ENCODE peak calls at places on chromosomes 2 and 18, in five cellular contexts. T is neuronal stem cell, G is H1, F is IMR-90, R is trophoblast cell. U is an unnamed sample.

GRCh38 chr2:142825861-142826260 is 51.6 kb upstream of the KYNU start:
- DNase-seq in T (no peak), G (no peak), F (no peak), R (no peak), U (no peak)

GRCh38 chr18:79486356-79487197 is 90.8 kb downstream of the NFATC1 start:
- DNase-seq in T (no peak), G (no peak), F (no peak), R (no peak), U (no peak)

GRCh38 chr18:3453540-3454364 is 3.8 kb downstream of the TGIF1 start:
- DNase-seq in T (peak; percentile 61), G (no peak), F (peak; percentile 98), R (peak; percentile 69), U (peak; percentile 98)

GRCh38 chr2:36701391-36701795 is 4.9 kb downstream of the VIT start:
- DNase-seq in T (no peak), G (peak; percentile 14), F (peak; percentile 20), R (peak; percentile 76), U (no peak)

GRCh38 chr2:8805278-8806045 is 32.0 kb downstream of the KIDINS220 start:
- DNase-seq in T (no peak), G (no peak), F (no peak), R (no peak), U (peak; percentile 62)

GRCh38 chr2:229118336-229118735 is 152.8 kb downstream of the PID1 start:
- DNase-seq in T (no peak), G (no peak), F (no peak), R (no peak), U (peak; percentile 18)

GRCh38 chr2:205660521-205661124 is 21.7 kb upstream of the NRP2 start:
- DNase-seq in T (no peak), G (peak; percentile 30), F (peak; percentile 98), R (no peak), U (peak; percentile 93)

GRCh38 chr2:156115338-156115737 is 217.2 kb downstream of the NR4A2 start:
- DNase-seq in T (no peak), G (no peak), F (no peak), R (no peak), U (no peak)

GRCh38 chr2:110866496-110866895 is 134.1 kb downstream of the ACOXL start:
- DNase-seq in T (no peak), G (no peak), F (no peak), R (no peak), U (no peak)

GRCh38 chr2:154771664-154772284 is 73.3 kb downstream of the KCNJ3 start:
- DNase-seq in T (no peak), G (no peak), F (no peak), R (no peak), U (no peak)

GRCh38 chr18:9000736-9001135 is 101.8 kb upstream of the NDUFV2 start:
- DNase-seq in T (no peak), G (no peak), F (peak; percentile 64), R (no peak), U (no peak)

GRCh38 chr18:79487198-79488165 is 91.8 kb downstream of the NFATC1 start:
- DNase-seq in T (no peak), G (no peak), F (no peak), R (no peak), U (no peak)

GRCh38 chr2:6181525-6182270 is 489.5 kb downstream of the SOX11 start:
- DNase-seq in T (no peak), G (no peak), F (peak; percentile 94), R (no peak), U (peak; percentile 88)

GRCh38 chr2:122478773-122479172 is 723.3 kb downstream of the TSN start:
- DNase-seq in T (no peak), G (no peak), F (no peak), R (no peak), U (no peak)

GRCh38 chr18:8730080-8730827 is 24.9 kb downstream of the MTCL1 start:
- DNase-seq in T (no peak), G (no peak), F (peak; percentile 94), R (peak; percentile 13), U (peak; percentile 83)

GRCh38 chr2:26246818-26247217 is 2.1 kb downstream of the HADHB start:
- DNase-seq in T (no peak), G (no peak), F (peak; percentile 67), R (no peak), U (peak; percentile 39)

GRCh38 chr2:20093263-20094141 is 42.1 kb upstream of the LAPTM4A start:
- DNase-seq in T (no peak), G (peak; percentile 59), F (peak; percentile 82), R (peak; percentile 55), U (peak; percentile 80)

GRCh38 chr2:225864394-225864793 is 464.9 kb downstream of the NYAP2 start:
- DNase-seq in T (no peak), G (no peak), F (no peak), R (no peak), U (no peak)

GRCh38 chr2:28904295-28904694 is 9.8 kb downstream of the WDR43 start:
- DNase-seq in T (no peak), G (no peak), F (peak; percentile 59), R (peak; percentile 6), U (peak; percentile 68)

GRCh38 chr18:76130845-76131244 is 364.2 kb downstream of the ZNF516 start:
- DNase-seq in T (no peak), G (no peak), F (no peak), R (no peak), U (no peak)

GRCh38 chr18:76823574-76823973 is 1.2 kb downstream of the ZNF236 start:
- DNase-seq in T (peak; percentile 30), G (peak; percentile 66), F (peak; percentile 15), R (no peak), U (peak; percentile 58)

GRCh38 chr2:241149675-241149924 is 328 bp upstream of the PASK start:
- DNase-seq in T (no peak), G (no peak), F (no peak), R (no peak), U (no peak)

GRCh38 chr2:241148891-241149674 is at the start of gene PASK:
- DNase-seq in T (peak; percentile 89), G (peak; percentile 93), F (peak; percentile 92), R (peak; percentile 97), U (peak; percentile 95)

GRCh38 chr2:241148239-241148638 is 1.0 kb downstream of the PASK start:
- DNase-seq in T (no peak), G (no peak), F (no peak), R (no peak), U (no peak)

GRCh38 chr2:241147336-241147735 is 1.9 kb downstream of the PASK start:
- DNase-seq in T (no peak), G (no peak), F (no peak), R (no peak), U (no peak)

DNA sequence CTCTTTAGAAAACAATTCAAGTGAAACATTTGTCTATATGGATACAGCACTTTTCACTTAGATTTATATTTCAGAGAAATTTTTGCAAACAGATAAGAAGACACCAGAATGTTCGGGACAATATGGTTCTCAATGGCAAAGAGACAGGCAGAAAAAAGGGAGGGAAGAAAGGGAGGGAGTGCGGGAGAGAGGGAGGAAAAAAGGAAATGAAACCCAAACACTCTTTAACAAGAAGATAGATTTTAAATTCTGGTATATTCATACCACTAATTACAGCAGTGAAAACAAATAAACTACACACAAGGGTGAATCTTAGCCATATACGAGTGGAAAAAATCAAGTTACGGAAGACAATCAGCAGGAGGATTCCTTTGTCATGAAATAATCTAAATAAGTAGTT is 3.0 kb downstream of the PASK start:
- DNase-seq in T (no peak), G (no peak), F (no peak), R (no peak), U (no peak)
- H3K4me3 ChIP-seq in T (no peak overlapping the region), G (no peak overlapping the region), F (no peak overlapping the region), R (no peak overlapping the region), U (no peak overlapping the region)

GRCh38 chr2:70141754-70142589 is 48.8 kb downstream of the C2orf42 start:
- DNase-seq in T (peak; percentile 61), G (peak; percentile 81), F (peak; percentile 38), R (peak; percentile 75), U (peak; percentile 70)
- H4K91ac ChIP-seq in T (peak overlapping the region; percentile 87), G (peak overlapping the region; percentile 87), F (peak overlapping the region; percentile 97), R (peak overlapping the region; percentile 96), U (peak overlapping the region; percentile 96)

DNA sequence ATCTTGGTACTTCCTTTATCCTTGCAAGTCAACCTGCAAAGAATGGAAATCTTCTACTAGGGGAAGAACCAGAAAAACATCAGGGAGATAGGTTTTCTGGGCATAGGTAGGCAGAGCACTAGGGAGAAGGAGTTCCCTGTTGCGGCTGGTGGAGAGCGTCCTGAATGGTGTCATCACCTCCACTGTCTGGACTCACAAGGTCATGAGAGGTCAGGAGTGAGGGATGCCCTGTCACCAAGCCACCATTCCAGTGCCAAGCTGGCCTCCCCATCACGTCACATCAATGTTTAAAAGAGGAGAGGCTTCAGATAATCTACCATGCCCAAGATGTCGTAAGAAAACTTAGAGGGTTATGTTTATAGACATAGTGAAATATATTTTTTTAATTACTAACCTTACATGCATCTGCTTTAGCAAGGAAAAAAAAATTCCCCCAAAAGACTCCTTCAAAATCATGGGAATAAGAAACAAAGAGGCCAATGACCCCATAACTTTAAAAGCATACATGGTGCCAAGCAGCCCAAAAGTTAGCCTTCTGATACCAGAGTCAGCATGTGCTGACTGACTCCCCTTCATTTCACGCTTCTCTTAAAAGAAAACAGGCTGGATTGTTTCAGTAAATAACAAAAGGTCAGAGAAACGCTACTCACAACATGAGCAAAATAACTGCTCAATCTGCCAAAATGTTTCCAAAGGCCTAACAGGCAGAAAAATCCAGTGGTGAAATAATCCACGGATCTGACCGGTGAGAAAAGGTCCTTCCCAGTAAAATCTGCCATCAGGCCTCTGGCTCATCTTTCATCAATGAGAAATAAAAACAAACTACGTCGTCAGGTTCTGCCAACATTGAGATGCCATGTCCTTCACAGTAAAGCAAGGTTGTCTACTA is 71.8 kb downstream of the BCL2 start:
- DNase-seq in T (no peak), G (no peak), F (no peak), R (no peak), U (no peak)
- H2AFZ ChIP-seq in T (no peak overlapping the region), G (no peak overlapping the region), F (no peak overlapping the region), R (no peak overlapping the region), U (no peak overlapping the region)

GRCh38 chr18:56986829-56987228 is 160.1 kb upstream of the BOD1L2 start:
- DNase-seq in T (peak; percentile 45), G (no peak), F (no peak), R (no peak), U (no peak)

GRCh38 chr18:56988022-56988421 is 158.9 kb upstream of the BOD1L2 start:
- DNase-seq in T (no peak), G (no peak), F (no peak), R (no peak), U (no peak)

GRCh38 chr18:56984731-56985130 is 162.2 kb upstream of the BOD1L2 start:
- DNase-seq in T (no peak), G (no peak), F (no peak), R (no peak), U (no peak)

GRCh38 chr18:56990678-56991077 is 156.2 kb upstream of the BOD1L2 start:
- DNase-seq in T (no peak), G (no peak), F (no peak), R (no peak), U (no peak)

GRCh38 chr18:56987236-56987635 is 159.7 kb upstream of the BOD1L2 start:
- DNase-seq in T (no peak), G (no peak), F (no peak), R (no peak), U (no peak)
- H3K4me3 ChIP-seq in T (no peak overlapping the region), G (peak overlapping the region; percentile 27), F (no peak overlapping the region), R (no peak overlapping the region), U (no peak overlapping the region)

U was measured in mesenchymal stem cell.